ENCODE peak calls at places on chromosomes 5 and 9, in nine cellular contexts. B, Q, M, C, E, H, P, A and N are unnamed samples.

GRCh38 chr9:131582466-131583341 is 37.4 kb downstream of the PRRT1B start:
- DNase-seq in B (no peak), Q (no peak), M (no peak), C (no peak), E (no peak), H (no peak), P (no peak), A (no peak), N (no peak)

GRCh38 chr5:72388652-72389051 is 68.5 kb downstream of the PTCD2 start:
- DNase-seq in B (no peak), Q (peak; percentile 82), M (no peak), C (no peak), E (no peak), H (peak; percentile 54), P (peak; percentile 69), A (no peak), N (no peak)

GRCh38 chr9:16575142-16575877 is 295.2 kb downstream of the BNC2 start:
- DNase-seq in B (no peak), Q (peak; percentile 10), M (no peak), C (no peak), E (no peak), H (no peak), P (no peak), A (no peak), N (no peak)

GRCh38 chr9:112007575-112008240 is 111.1 kb downstream of the UGCG start:
- DNase-seq in B (no peak), Q (no peak), M (no peak), C (no peak), E (no peak), H (no peak), P (no peak), A (no peak), N (no peak)

GRCh38 chr5:73298251-73299016 is 125.4 kb downstream of the TMEM174 start:
- DNase-seq in B (no peak), Q (no peak), M (no peak), C (no peak), E (no peak), H (no peak), P (no peak), A (peak; percentile 85), N (no peak)

GRCh38 chr5:54411176-54411575 is 44.3 kb upstream of the HSPB3 start:
- DNase-seq in B (no peak), Q (no peak), M (no peak), C (no peak), E (no peak), H (no peak), P (no peak), A (no peak), N (no peak)

GRCh38 chr9:33466565-33467495 is 6.9 kb downstream of the NOL6 start:
- DNase-seq in B (peak; percentile 67), Q (peak; percentile 55), M (peak; percentile 68), C (peak; percentile 78), E (peak; percentile 77), H (peak; percentile 60), P (peak; percentile 84), A (peak; percentile 24), N (peak; percentile 71)

GRCh38 chr5:179368016-179368805 is 22.9 kb upstream of the ADAMTS2 start:
- DNase-seq in B (no peak), Q (no peak), M (no peak), C (no peak), E (no peak), H (no peak), P (peak; percentile 20), A (no peak), N (no peak)

GRCh38 chr9:93976081-93976480 is 20.9 kb upstream of the BARX1 start:
- DNase-seq in B (no peak), Q (no peak), M (no peak), C (no peak), E (no peak), H (no peak), P (no peak), A (no peak), N (no peak)

GRCh38 chr9:137900584-137901310 is 23.2 kb downstream of the CACNA1B start:
- DNase-seq in B (no peak), Q (no peak), M (no peak), C (no peak), E (no peak), H (no peak), P (no peak), A (no peak), N (no peak)

GRCh38 chr5:96809898-96810297 is 2.2 kb upstream of the ERAP1 start:
- DNase-seq in B (no peak), Q (no peak), M (no peak), C (no peak), E (no peak), H (no peak), P (no peak), A (no peak), N (peak; percentile 23)

GRCh38 chr5:81907012-81907411 is 64.8 kb upstream of the ATG10 start:
- DNase-seq in B (no peak), Q (no peak), M (no peak), C (no peak), E (no peak), H (no peak), P (no peak), A (peak; percentile 14), N (no peak)

GRCh38 chr5:81906086-81906485 is 65.7 kb upstream of the ATG10 start:
- DNase-seq in B (no peak), Q (no peak), M (no peak), C (no peak), E (peak; percentile 54), H (no peak), P (peak; percentile 57), A (no peak), N (peak; percentile 20)

GRCh38 chr5:81909677-81910076 is 62.1 kb upstream of the ATG10 start:
- DNase-seq in B (no peak), Q (no peak), M (no peak), C (no peak), E (no peak), H (no peak), P (no peak), A (no peak), N (no peak)

GRCh38 chr5:81908044-81908443 is 63.8 kb upstream of the ATG10 start:
- DNase-seq in B (no peak), Q (no peak), M (no peak), C (no peak), E (no peak), H (no peak), P (no peak), A (no peak), N (no peak)

DNA sequence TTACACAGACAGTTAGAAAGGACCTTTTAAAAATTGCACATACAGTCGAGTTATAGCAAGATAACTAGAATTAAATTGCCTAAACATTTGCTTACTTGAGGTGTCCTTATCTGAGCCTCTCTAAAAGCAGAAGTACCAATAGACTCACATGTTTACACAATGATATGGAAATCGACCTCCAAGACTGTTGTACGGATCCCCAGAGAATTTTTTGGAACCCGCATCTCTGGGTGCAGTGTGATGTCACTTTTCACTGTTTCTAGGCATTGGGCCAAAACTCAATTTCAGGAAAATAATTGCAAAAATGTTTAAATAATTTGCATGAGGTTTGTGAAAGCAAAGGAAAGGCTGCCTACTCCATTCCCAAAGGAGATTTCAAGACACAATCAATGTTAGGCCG is 63.1 kb upstream of the ATG10 start:
- DNase-seq in B (no peak), Q (no peak), M (no peak), C (no peak), E (no peak), H (no peak), P (no peak), A (no peak), N (no peak)
- H3K27ac ChIP-seq in B (no peak overlapping the region), Q (no peak overlapping the region), M (no peak overlapping the region), C (no peak overlapping the region), E (no peak overlapping the region), H (no peak overlapping the region), P (no peak overlapping the region), A (no peak overlapping the region), N (no peak overlapping the region)

GRCh38 chr9:136597965-136598364 is 52.1 kb upstream of the NOTCH1 start:
- DNase-seq in B (no peak), Q (no peak), M (no peak), C (no peak), E (no peak), H (no peak), P (peak; percentile 49), A (no peak), N (no peak)

GRCh38 chr9:136595245-136596218 is 49.7 kb upstream of the NOTCH1 start:
- DNase-seq in B (no peak), Q (no peak), M (no peak), C (no peak), E (no peak), H (no peak), P (no peak), A (no peak), N (no peak)

GRCh38 chr9:136596219-136596616 is 50.4 kb upstream of the NOTCH1 start:
- DNase-seq in B (no peak), Q (no peak), M (no peak), C (no peak), E (no peak), H (no peak), P (no peak), A (no peak), N (no peak)

GRCh38 chr9:136596630-136597031 is 50.8 kb upstream of the NOTCH1 start:
- DNase-seq in B (no peak), Q (no peak), M (no peak), C (no peak), E (no peak), H (no peak), P (no peak), A (no peak), N (no peak)

GRCh38 chr9:136597141-136597885 is 51.5 kb upstream of the NOTCH1 start:
- DNase-seq in B (no peak), Q (no peak), M (no peak), C (no peak), E (no peak), H (no peak), P (peak; percentile 51), A (no peak), N (no peak)
- H3K4me1 ChIP-seq in B (no peaks in the 10 kb centered on the region), Q (no peaks in the 10 kb centered on the region), M (no peaks in the 10 kb centered on the region), C (peaks cover 27% of the 10 kb centered on the region), E (peaks cover 19% of the 10 kb centered on the region), H (no peaks in the 10 kb centered on the region), P (no peaks in the 10 kb centered on the region), A (no peaks in the 10 kb centered on the region), N (peaks cover 12% of the 10 kb centered on the region)

DNA sequence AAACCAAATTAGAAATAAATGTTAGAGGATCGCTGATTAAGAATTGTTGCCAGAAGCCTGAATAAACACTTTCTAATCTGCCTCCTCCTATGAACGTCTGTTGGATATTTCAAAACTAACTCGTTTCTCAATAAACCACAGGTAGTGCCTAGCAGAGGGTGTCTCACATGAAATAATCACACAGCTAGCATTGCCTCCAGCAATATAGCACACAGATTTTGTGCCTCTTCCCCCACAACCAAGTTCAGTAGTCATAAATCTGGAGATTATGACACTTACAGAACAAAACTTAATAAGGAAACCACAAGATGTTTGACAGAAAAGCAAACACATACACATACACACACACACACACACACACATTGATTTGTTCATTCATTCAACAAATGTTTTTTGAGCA is 173.2 kb upstream of the CDH10 start:
- DNase-seq in B (no peak), Q (no peak), M (no peak), C (no peak), E (no peak), H (no peak), P (no peak), A (no peak), N (no peak)
- H3K9me3 ChIP-seq in B (no peaks in the 10 kb centered on the region), Q (no peaks in the 10 kb centered on the region), M (no peaks in the 10 kb centered on the region), C (no peaks in the 10 kb centered on the region), E (no peaks in the 10 kb centered on the region), H (peaks cover 3% of the 10 kb centered on the region), P (peaks cover 6% of the 10 kb centered on the region), A (peaks cover under 1% of the 10 kb centered on the region), N (no peaks in the 10 kb centered on the region)

DNA sequence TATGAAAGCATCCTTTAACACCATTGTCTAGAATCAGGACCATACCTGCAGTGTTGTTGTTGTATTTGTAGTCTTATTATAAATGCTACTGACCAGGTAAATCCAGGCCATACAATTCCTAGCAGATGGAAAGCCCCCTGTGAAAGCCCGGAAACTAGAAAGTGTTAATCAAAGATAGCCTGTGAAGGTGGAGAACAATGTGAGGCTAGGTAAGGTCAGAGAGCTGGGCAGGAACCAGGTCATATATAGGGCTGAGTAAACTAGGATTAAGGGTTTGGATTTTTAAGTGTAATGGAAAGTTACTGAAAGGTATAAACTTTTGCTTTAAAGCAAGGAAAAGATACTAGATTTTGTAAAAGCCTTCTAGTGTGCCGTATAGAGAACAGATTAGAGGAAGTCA is 6.7 kb downstream of the LRRC70 start:
- DNase-seq in B (no peak), Q (no peak), M (no peak), C (no peak), E (no peak), H (no peak), P (no peak), A (no peak), N (no peak)
- H3K27ac ChIP-seq in B (no peak overlapping the region), Q (no peak overlapping the region), M (no peak overlapping the region), C (no peak overlapping the region), E (no peak overlapping the region), H (no peak overlapping the region), P (no peak overlapping the region), A (no peak overlapping the region), N (peak overlapping the region; percentile 47)